ENCODE peak calls at places on chromosomes 11 and 22, in four cellular contexts. One of them, this sample, is unnamed. For H3K9me3, the result is how much of the 10 kb centered on the place peaks cover.

GRCh38 chr11:112481893-112482292 is 221.2 kb upstream of the PLET1 start:
- DNase-seq in neural progenitor cell: no peak
- DNase-seq in fibroblast of lung: no peak
- DNase-seq in heart left ventricle: no peak
- DNase-seq in this sample: no peak

GRCh38 chr11:48025293-48025982 is 45.1 kb downstream of the PTPRJ start:
- DNase-seq in neural progenitor cell: peak
- DNase-seq in fibroblast of lung: no peak
- DNase-seq in heart left ventricle: no peak
- DNase-seq in this sample: peak

GRCh38 chr11:111452146-111452545 is 60.0 kb downstream of the BTG4 start:
- DNase-seq in neural progenitor cell: no peak
- DNase-seq in fibroblast of lung: no peak
- DNase-seq in heart left ventricle: no peak
- DNase-seq in this sample: no peak

GRCh38 chr11:134656861-134657540 is 245.0 kb upstream of the B3GAT1 start:
- DNase-seq in neural progenitor cell: no peak
- DNase-seq in fibroblast of lung: no peak
- DNase-seq in heart left ventricle: no peak
- DNase-seq in this sample: no peak

GRCh38 chr22:16960220-16960883 is 47.7 kb downstream of the GAB4 start:
- DNase-seq in neural progenitor cell: no peak
- DNase-seq in fibroblast of lung: no peak
- DNase-seq in heart left ventricle: no peak
- DNase-seq in this sample: no peak

GRCh38 chr11:6635082-6635932 is 16.1 kb upstream of the TPP1 start:
- DNase-seq in neural progenitor cell: no peak
- DNase-seq in fibroblast of lung: peak
- DNase-seq in heart left ventricle: peak
- DNase-seq in this sample: no peak

GRCh38 chr22:19877626-19878339 is 23.1 kb upstream of the GNB1L start:
- DNase-seq in neural progenitor cell: peak
- DNase-seq in fibroblast of lung: peak
- DNase-seq in heart left ventricle: no peak
- DNase-seq in this sample: no peak

GRCh38 chr11:34899633-34900016 is 16.6 kb downstream of the APIP start:
- DNase-seq in neural progenitor cell: peak
- DNase-seq in fibroblast of lung: no peak
- DNase-seq in heart left ventricle: no peak
- DNase-seq in this sample: peak

GRCh38 chr11:103055174-103055890 is 36.6 kb downstream of the DCUN1D5 start:
- DNase-seq in neural progenitor cell: peak
- DNase-seq in fibroblast of lung: peak
- DNase-seq in heart left ventricle: no peak
- DNase-seq in this sample: peak

GRCh38 chr11:116598556-116598955 is 174.2 kb downstream of the BUD13 start:
- DNase-seq in neural progenitor cell: no peak
- DNase-seq in fibroblast of lung: no peak
- DNase-seq in heart left ventricle: no peak
- DNase-seq in this sample: no peak

GRCh38 chr11:69800278-69800677 is 18.9 kb downstream of the FGF3 start:
- DNase-seq in neural progenitor cell: no peak
- DNase-seq in fibroblast of lung: no peak
- DNase-seq in heart left ventricle: no peak
- DNase-seq in this sample: no peak

GRCh38 chr22:49580024-49580423 is 247.6 kb downstream of the BRD1 start:
- DNase-seq in neural progenitor cell: no peak
- DNase-seq in fibroblast of lung: no peak
- DNase-seq in heart left ventricle: no peak
- DNase-seq in this sample: no peak

GRCh38 chr22:39932918-39933649 is 27.1 kb upstream of the TMA7B start:
- DNase-seq in neural progenitor cell: peak
- DNase-seq in fibroblast of lung: no peak
- DNase-seq in heart left ventricle: no peak
- DNase-seq in this sample: peak

GRCh38 chr11:35588627-35589026 is 29.6 kb upstream of the FJX1 start:
- DNase-seq in neural progenitor cell: no peak
- DNase-seq in fibroblast of lung: peak
- DNase-seq in heart left ventricle: no peak
- DNase-seq in this sample: no peak

GRCh38 chr11:107293677-107294344 is 163.8 kb downstream of the CWF19L2 start:
- DNase-seq in neural progenitor cell: peak
- DNase-seq in fibroblast of lung: peak
- DNase-seq in heart left ventricle: no peak
- DNase-seq in this sample: no peak

GRCh38 chr11:61083601-61084147 is 18.6 kb upstream of the CD5 start:
- DNase-seq in neural progenitor cell: no peak
- DNase-seq in fibroblast of lung: no peak
- DNase-seq in heart left ventricle: no peak
- DNase-seq in this sample: no peak

GRCh38 chr22:45473626-45474237 is 29.0 kb upstream of the FBLN1 start:
- DNase-seq in neural progenitor cell: peak
- DNase-seq in fibroblast of lung: no peak
- DNase-seq in heart left ventricle: no peak
- DNase-seq in this sample: no peak

GRCh38 chr11:57761301-57762234 is at the start of gene CTNND1:
- DNase-seq in neural progenitor cell: peak
- DNase-seq in fibroblast of lung: peak
- DNase-seq in heart left ventricle: peak
- DNase-seq in this sample: no peak

GRCh38 chr11:12086271-12087074 is 23.9 kb upstream of the MICAL2 start:
- DNase-seq in neural progenitor cell: no peak
- DNase-seq in fibroblast of lung: peak
- DNase-seq in heart left ventricle: peak
- DNase-seq in this sample: no peak

GRCh38 chr11:110527146-110527545 is 97.4 kb downstream of the FDX1 start:
- DNase-seq in neural progenitor cell: no peak
- DNase-seq in fibroblast of lung: peak
- DNase-seq in heart left ventricle: no peak
- DNase-seq in this sample: no peak

GRCh38 chr22:30575011-30575671 is 676 bp upstream of the GAL3ST1 start:
- DNase-seq in neural progenitor cell: peak
- DNase-seq in fibroblast of lung: peak
- DNase-seq in heart left ventricle: peak
- DNase-seq in this sample: no peak

GRCh38 chr22:39534591-39535301 is 2.2 kb upstream of the RPS19BP1 start:
- DNase-seq in neural progenitor cell: peak
- DNase-seq in fibroblast of lung: peak
- DNase-seq in heart left ventricle: peak
- DNase-seq in this sample: peak

GRCh38 chr11:11521306-11522002 is 100.4 kb downstream of the GALNT18 start:
- DNase-seq in neural progenitor cell: no peak
- DNase-seq in fibroblast of lung: no peak
- DNase-seq in heart left ventricle: no peak
- DNase-seq in this sample: no peak

GRCh38 chr22:34490911-34491310 is 570.6 kb upstream of the LARGE1 start:
- DNase-seq in neural progenitor cell: no peak
- DNase-seq in fibroblast of lung: no peak
- DNase-seq in heart left ventricle: no peak
- DNase-seq in this sample: no peak

GRCh38 chr22:43892183-43892894 is 526 bp upstream of the PNPLA5 start:
- DNase-seq in neural progenitor cell: no peak
- DNase-seq in fibroblast of lung: no peak
- DNase-seq in heart left ventricle: no peak
- DNase-seq in this sample: no peak

GRCh38 chr11:1172729-1173117 is 15.0 kb downstream of the MUC5AC start:
- DNase-seq in neural progenitor cell: no peak
- DNase-seq in fibroblast of lung: no peak
- DNase-seq in heart left ventricle: no peak
- DNase-seq in this sample: no peak

GRCh38 chr22:26734339-26735018 is 77.1 kb downstream of the MIAT start:
- DNase-seq in neural progenitor cell: no peak
- DNase-seq in fibroblast of lung: no peak
- DNase-seq in heart left ventricle: no peak
- DNase-seq in this sample: no peak

GRCh38 chr11:131580466-131580865 is 210.1 kb downstream of the NTM start:
- DNase-seq in neural progenitor cell: no peak
- DNase-seq in fibroblast of lung: no peak
- DNase-seq in heart left ventricle: no peak
- DNase-seq in this sample: no peak

GRCh38 chr11:131581006-131581405 is 210.6 kb downstream of the NTM start:
- DNase-seq in neural progenitor cell: no peak
- DNase-seq in fibroblast of lung: no peak
- DNase-seq in heart left ventricle: no peak
- DNase-seq in this sample: no peak

GRCh38 chr11:131579932-131580387 is 209.5 kb downstream of the NTM start:
- DNase-seq in neural progenitor cell: peak
- DNase-seq in fibroblast of lung: peak
- DNase-seq in heart left ventricle: no peak
- DNase-seq in this sample: peak

GRCh38 chr11:131583823-131584222 is 213.4 kb downstream of the NTM start:
- DNase-seq in neural progenitor cell: no peak
- DNase-seq in fibroblast of lung: no peak
- DNase-seq in heart left ventricle: no peak
- DNase-seq in this sample: no peak

GRCh38 chr11:131582021-131582531 is 211.7 kb downstream of the NTM start:
- DNase-seq in neural progenitor cell: no peak
- DNase-seq in fibroblast of lung: no peak
- DNase-seq in heart left ventricle: no peak
- DNase-seq in this sample: no peak
- H3K27ac ChIP-seq in neural progenitor cell: no peak
- H3K27ac ChIP-seq in fibroblast of lung: no peak
- H3K27ac ChIP-seq in heart left ventricle: no peak
- H3K27ac ChIP-seq in this sample: no peak

DNA sequence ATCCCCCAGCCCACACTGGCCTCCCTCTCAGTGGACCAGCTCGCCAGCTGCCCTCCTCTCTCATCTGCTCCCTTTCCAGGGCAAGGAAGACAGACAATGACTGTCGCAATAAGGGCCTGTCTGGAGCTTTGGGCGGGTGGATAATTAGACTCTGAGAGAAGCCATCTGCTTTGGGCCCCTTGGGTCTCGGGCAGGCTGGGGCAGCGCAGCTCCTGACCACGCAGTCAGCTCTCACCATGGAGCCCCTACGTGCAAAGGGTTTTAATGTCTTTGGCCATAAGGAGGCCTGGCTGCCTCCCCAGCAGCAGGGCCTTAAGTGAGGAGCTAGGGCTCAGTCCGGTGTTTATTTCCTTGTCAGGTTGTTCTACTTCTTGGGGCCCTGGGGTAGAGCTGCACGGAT is 153.9 kb downstream of the CHST1 start:
- DNase-seq in neural progenitor cell: no peak
- DNase-seq in fibroblast of lung: no peak
- DNase-seq in heart left ventricle: no peak
- DNase-seq in this sample: no peak
- H3K9me3 ChIP-seq in neural progenitor cell: under half
- H3K9me3 ChIP-seq in fibroblast of lung: under half
- H3K9me3 ChIP-seq in heart left ventricle: under half
- H3K9me3 ChIP-seq in this sample: under half

DNA sequence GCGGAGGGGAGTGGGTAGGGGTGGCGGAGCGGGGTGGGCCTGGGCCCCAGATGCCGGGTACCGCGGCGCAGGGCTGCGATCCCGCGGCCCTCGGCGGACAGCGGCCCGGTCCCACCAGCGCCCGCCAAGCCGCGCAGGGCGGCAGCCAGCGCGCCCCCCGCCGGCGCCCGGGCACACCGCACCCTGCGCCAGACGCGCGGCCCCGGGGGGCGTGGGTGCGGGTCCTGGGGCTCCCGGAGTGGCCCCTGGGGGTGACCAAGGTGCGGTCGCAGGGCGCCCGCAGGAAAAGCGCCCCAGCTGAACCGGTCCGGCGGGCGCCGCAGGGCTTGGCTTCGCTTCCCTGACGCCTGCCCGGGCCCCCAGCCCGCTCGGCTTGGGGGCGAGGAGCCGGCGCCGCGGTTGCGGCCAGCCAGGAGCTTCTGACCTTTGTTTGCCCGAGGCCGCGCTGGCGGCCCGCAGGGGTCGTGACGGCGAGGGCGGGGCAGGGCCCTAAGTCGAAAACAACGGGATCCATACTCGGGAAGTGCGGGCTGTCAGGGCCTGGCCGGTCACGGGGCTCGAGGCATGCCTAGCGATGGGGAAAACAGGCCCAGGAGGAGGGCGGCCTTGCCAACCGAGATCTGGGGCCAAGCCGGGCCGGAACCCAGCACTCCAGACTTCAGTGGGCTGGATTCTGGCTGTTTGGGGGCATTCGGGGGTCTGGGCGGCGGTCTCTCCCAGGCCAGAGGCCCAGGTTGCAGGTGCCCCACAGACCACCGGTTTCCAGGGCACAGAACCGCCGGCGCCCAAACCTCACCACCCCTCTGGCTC is 581 bp upstream of the AP5B1 start:
- DNase-seq in neural progenitor cell: peak
- DNase-seq in fibroblast of lung: no peak
- DNase-seq in heart left ventricle: no peak
- DNase-seq in this sample: no peak
- TF ChIP-seq CTCF in neural progenitor cell: peak
- TF ChIP-seq CTCF in fibroblast of lung: no peak
- TF ChIP-seq CTCF in heart left ventricle: peak
- TF ChIP-seq CTCF in this sample: peak

GRCh38 chr22:41289681-41290080 is 3.7 kb upstream of the RANGAP1 start:
- DNase-seq in neural progenitor cell: no peak
- DNase-seq in fibroblast of lung: no peak
- DNase-seq in heart left ventricle: no peak
- DNase-seq in this sample: no peak

GRCh38 chr22:41288245-41288946 is 2.4 kb upstream of the RANGAP1 start:
- DNase-seq in neural progenitor cell: no peak
- DNase-seq in fibroblast of lung: peak
- DNase-seq in heart left ventricle: no peak
- DNase-seq in this sample: no peak

GRCh38 chr22:41285820-41286638 is at the start of gene RANGAP1:
- DNase-seq in neural progenitor cell: peak
- DNase-seq in fibroblast of lung: peak
- DNase-seq in heart left ventricle: peak
- DNase-seq in this sample: peak

GRCh38 chr22:41286639-41287091 is 678 bp upstream of the RANGAP1 start:
- DNase-seq in neural progenitor cell: no peak
- DNase-seq in fibroblast of lung: peak
- DNase-seq in heart left ventricle: no peak
- DNase-seq in this sample: peak

DNA sequence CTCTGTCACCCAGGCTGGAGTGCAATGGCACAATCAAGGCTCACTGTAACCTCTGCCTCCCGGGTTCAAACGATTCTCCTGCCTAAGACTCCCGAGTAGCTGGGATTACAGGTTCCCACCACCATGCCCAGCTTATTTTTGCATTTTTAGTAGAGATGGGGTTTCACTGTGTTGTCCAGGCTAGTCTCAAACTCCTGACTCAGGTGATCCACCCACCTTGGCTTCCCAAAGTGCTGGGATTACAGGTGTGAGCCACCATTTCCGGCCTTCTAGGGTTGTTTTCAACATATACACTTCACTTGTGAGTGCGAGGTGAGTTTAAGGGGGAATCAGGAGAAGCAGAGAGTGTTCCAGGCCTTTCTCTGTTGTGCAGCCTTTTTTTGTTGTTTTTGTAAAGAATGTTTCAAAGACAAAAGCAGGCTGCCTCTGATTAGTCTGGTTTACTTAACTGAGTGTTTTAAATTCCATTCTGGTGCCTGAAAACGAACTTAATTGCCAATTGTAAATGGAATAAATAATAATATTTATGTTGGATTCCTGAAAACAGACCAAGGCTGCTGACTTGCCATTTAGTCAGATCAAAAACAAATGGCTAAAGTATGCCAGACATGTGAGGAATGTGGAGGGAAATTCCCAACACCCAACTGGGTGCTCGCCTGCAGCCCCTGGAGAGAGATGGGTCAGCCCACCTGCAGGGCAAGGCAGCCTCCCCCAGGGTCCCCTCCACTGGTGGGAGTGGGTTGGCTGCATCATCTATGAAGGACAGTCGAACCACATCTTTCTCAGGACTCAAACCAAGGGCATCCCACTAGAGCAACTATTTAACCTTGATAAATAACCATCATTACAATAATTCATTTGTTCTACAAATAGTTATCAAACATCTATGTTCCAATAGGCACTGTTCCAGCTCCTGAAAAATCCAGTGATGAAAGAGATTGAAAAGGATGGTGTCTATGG is 4.6 kb upstream of the RANGAP1 start:
- DNase-seq in neural progenitor cell: peak
- DNase-seq in fibroblast of lung: peak
- DNase-seq in heart left ventricle: no peak
- DNase-seq in this sample: no peak
- H3K27ac ChIP-seq in neural progenitor cell: peak
- H3K27ac ChIP-seq in fibroblast of lung: peak
- H3K27ac ChIP-seq in heart left ventricle: no peak
- H3K27ac ChIP-seq in this sample: no peak

This sample was measured in OCI-LY7.